ENCODE peak calls at places on chromosomes 16 and 17, in ten cellular contexts. C is fibroblast of the aortic adventitia, G is AG10803, L is lower lobe of right lung, X is ascending aorta, E is cardiac fibroblast, A is cardiac muscle cell, B is Caco-2, K is mesothelial cell of epicardium, Q is GM13976. S is an unnamed sample.

GRCh38 chr17:16255481-16255901 is 38.5 kb downstream of the PIGL start:
- DNase-seq in C (peak; percentile 85), G (peak; percentile 31), L (peak; percentile 47), X (peak; percentile 86), E (peak; percentile 23), A (peak; percentile 84), B (no peak), K (no peak), Q (no peak), S (no peak)

GRCh38 chr17:67602974-67603373 is 114.8 kb upstream of the NOL11 start:
- DNase-seq in C (peak; percentile 57), G (peak; percentile 49), L (no peak), X (no peak), E (peak; percentile 59), A (peak; percentile 49), B (peak; percentile 61), K (no peak), Q (peak; percentile 78), S (peak; percentile 74)

GRCh38 chr17:4509402-4509801 is 10.7 kb downstream of the SPNS2 start:
- DNase-seq in C (no peak), G (no peak), L (no peak), X (peak; percentile 89), E (no peak), A (no peak), B (no peak), K (no peak), Q (peak; percentile 68), S (peak; percentile 75)

GRCh38 chr17:40820228-40820838 is 2.1 kb downstream of the KRT10 start:
- DNase-seq in C (no peak), G (no peak), L (no peak), X (no peak), E (no peak), A (no peak), B (no peak), K (no peak), Q (no peak), S (no peak)

GRCh38 chr16:57536306-57537193 is at the start of gene CCDC102A:
- DNase-seq in C (no peak), G (peak; percentile 30), L (peak; percentile 49), X (peak; percentile 68), E (no peak), A (peak; percentile 28), B (peak; percentile 34), K (peak; percentile 54), Q (peak; percentile 69), S (peak; percentile 75)

GRCh38 chr16:4940719-4941118 is 3.8 kb upstream of the PPL start:
- DNase-seq in C (no peak), G (no peak), L (no peak), X (no peak), E (no peak), A (no peak), B (no peak), K (no peak), Q (no peak), S (no peak)

GRCh38 chr16:12682441-12682840 is 121.2 kb downstream of the CPPED1 start:
- DNase-seq in C (no peak), G (no peak), L (no peak), X (no peak), E (no peak), A (no peak), B (no peak), K (no peak), Q (no peak), S (no peak)

GRCh38 chr17:13594310-13594709 is 7.4 kb downstream of the HS3ST3A1 start:
- DNase-seq in C (no peak), G (peak; percentile 73), L (no peak), X (no peak), E (no peak), A (no peak), B (no peak), K (no peak), Q (no peak), S (no peak)

GRCh38 chr16:2270070-2270462 is 2.1 kb upstream of the RNPS1 start:
- DNase-seq in C (no peak), G (no peak), L (no peak), X (no peak), E (no peak), A (no peak), B (no peak), K (no peak), Q (no peak), S (no peak)

GRCh38 chr16:2270588-2271470 is 2.9 kb upstream of the RNPS1 start:
- DNase-seq in C (no peak), G (no peak), L (no peak), X (no peak), E (no peak), A (no peak), B (no peak), K (no peak), Q (no peak), S (no peak)

GRCh38 chr16:2273484-2273883 is 5.6 kb upstream of the RNPS1 start:
- DNase-seq in C (no peak), G (no peak), L (no peak), X (no peak), E (no peak), A (no peak), B (no peak), K (no peak), Q (no peak), S (no peak)

GRCh38 chr16:2271848-2272461 is 4.0 kb upstream of the RNPS1 start:
- DNase-seq in C (no peak), G (no peak), L (no peak), X (no peak), E (no peak), A (no peak), B (no peak), K (no peak), Q (no peak), S (no peak)

DNA sequence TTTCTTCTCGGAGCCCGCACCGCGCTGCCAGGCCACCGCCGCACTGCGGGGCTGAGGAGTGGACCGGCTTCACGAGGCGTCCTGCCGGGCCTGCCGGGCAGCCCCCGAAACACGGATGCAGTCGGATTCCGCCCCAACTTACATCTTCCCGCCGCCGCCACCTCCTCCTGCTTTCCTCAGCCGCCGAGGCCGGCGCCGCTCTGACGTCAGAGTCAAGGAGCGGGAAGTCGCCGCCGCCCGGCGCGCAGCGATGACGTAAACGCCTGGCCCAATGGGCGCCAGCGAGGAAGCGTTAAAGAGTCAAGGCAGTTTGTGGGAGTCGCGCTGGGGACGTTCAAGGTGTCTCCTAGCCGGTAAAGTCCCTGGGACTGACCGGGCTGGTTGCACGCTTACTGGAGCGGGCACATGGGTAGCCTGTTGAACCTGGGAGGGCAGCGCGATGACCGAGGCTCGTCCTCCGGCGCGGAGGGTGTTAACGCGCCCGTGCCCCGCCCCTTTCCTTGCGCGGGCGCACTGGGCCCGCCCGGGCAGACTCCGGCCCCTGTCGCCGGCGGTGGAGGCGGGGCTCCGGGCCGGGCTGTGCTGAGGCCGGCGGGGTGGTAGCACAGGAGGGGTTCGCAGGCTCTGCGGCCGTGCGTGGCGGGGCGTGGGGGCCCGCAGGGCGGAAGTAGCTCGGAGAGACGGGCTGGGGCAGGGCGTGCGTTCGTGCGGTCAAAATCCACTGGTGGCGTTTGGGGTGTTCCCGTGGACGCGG is at the start of gene RNPS1:
- DNase-seq in C (peak; percentile 95), G (peak; percentile 92), L (peak; percentile 98), X (peak; percentile 98), E (peak; percentile 97), A (peak; percentile 97), B (peak; percentile 94), K (peak; percentile 98), Q (peak; percentile 100), S (peak; percentile 100)
- TF ChIP-seq CTCF in C (no peak), G (no peak), L (no peak), X (no peak), E (no peak), A (no peak), B (no peak), K (no peak), Q (no peak), S (no peak)

GRCh38 chr16:53220585-53220984 is 165.8 kb downstream of the CHD9 start:
- DNase-seq in C (peak; percentile 55), G (peak; percentile 45), L (no peak), X (no peak), E (peak; percentile 76), A (peak; percentile 50), B (peak; percentile 22), K (no peak), Q (no peak), S (no peak)
- TF ChIP-seq CTCF in C (peak; percentile 37), G (peak; percentile 46), L (peak; percentile 30), X (no peak), E (peak; percentile 42), A (peak; percentile 26), B (peak; percentile 32), K (no peak), Q (peak; percentile 12), S (peak; percentile 25)

GRCh38 chr17:77723071-77723908 is 235.2 kb upstream of the TNRC6C start:
- DNase-seq in C (no peak), G (no peak), L (no peak), X (peak; percentile 60), E (no peak), A (no peak), B (no peak), K (no peak), Q (no peak), S (peak; percentile 5)

GRCh38 chr17:77725851-77726250 is 232.7 kb upstream of the TNRC6C start:
- DNase-seq in C (no peak), G (no peak), L (no peak), X (peak; percentile 30), E (no peak), A (no peak), B (no peak), K (no peak), Q (no peak), S (peak; percentile 5)

GRCh38 chr17:77722366-77722765 is 236.1 kb upstream of the TNRC6C start:
- DNase-seq in C (no peak), G (no peak), L (no peak), X (peak; percentile 28), E (no peak), A (no peak), B (no peak), K (no peak), Q (no peak), S (no peak)

GRCh38 chr17:77724876-77725615 is 233.5 kb upstream of the TNRC6C start:
- DNase-seq in C (no peak), G (no peak), L (no peak), X (peak; percentile 45), E (no peak), A (no peak), B (no peak), K (no peak), Q (no peak), S (peak; percentile 20)

GRCh38 chr17:77723909-77724875 is 234.3 kb upstream of the TNRC6C start:
- DNase-seq in C (no peak), G (no peak), L (no peak), X (peak; percentile 49), E (no peak), A (no peak), B (no peak), K (no peak), Q (no peak), S (peak; percentile 4)
- TF ChIP-seq CTCF in C (no peak), G (no peak), L (no peak), X (no peak), E (no peak), A (no peak), B (no peak), K (no peak), Q (no peak), S (no peak)

DNA sequence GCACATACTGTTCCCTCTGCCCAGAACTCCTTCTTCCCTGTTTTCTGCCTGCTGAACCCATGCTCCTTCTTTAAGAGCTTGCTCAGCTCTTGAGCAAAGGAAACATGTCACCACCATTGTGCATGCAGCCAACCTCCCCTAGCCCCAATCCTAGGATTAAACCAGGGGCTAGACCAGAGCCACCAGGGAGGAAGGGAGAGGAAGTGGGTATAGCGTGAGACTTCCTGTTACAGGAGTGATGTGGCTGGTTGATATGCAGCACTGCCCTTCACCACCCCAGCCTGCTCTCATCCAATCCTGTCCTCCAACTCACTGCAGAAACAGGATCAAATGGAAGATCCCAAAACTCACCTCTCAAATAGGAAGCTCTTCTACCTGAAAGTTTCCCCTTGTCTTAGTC is 67.1 kb upstream of the CDH5 start:
- DNase-seq in C (no peak), G (no peak), L (no peak), X (no peak), E (no peak), A (no peak), B (no peak), K (peak; percentile 10), Q (no peak), S (no peak)
- TF ChIP-seq CTCF in C (no peak), G (no peak), L (no peak), X (no peak), E (no peak), A (no peak), B (no peak), K (no peak), Q (no peak), S (no peak)